ENCODE peak calls at places on chromosomes 6 and 20, in nine cellular contexts. M is Peyer's patch; B is brain microvascular endothelial cell; N is body of pancreas; E is cardiac muscle cell; Z is hepatocyte; K is GM23338; R is naive thymus-derived CD4-positive, alpha-beta T cell; D is colonic mucosa. I is an unnamed sample. For H3K36me3 and H3K27me3, the result is how much of the 10 kb centered on the place peaks cover.

GRCh38 chr20:53795170-53795569 is 201.5 kb upstream of the ZNF217 start:
- DNase-seq in K (no peak), N (no peak), Z (no peak), E (no peak), R (no peak), B (peak), D (no peak), M (no peak), I (no peak)

GRCh38 chr6:132491303-132491702 is 21.6 kb downstream of the STX7 start:
- DNase-seq in Z (no peak), D (no peak), E (peak), N (no peak), B (peak), M (no peak), R (no peak), K (no peak), I (peak)

GRCh38 chr6:26556263-26557070 is 18.3 kb downstream of the HMGN4 start:
- DNase-seq in N (no peak), K (peak), R (peak), B (peak), M (no peak), E (peak), Z (peak), D (no peak), I (peak)

GRCh38 chr20:49400904-49401303 is 81.6 kb downstream of the KCNB1 start:
- DNase-seq in K (no peak), M (no peak), N (no peak), D (no peak), R (no peak), Z (no peak), E (peak), B (no peak), I (no peak)

GRCh38 chr6:135576055-135576454 is 78.5 kb upstream of the AHI1 start:
- DNase-seq in R (no peak), K (no peak), M (no peak), Z (no peak), E (peak), D (no peak), B (peak), N (no peak), I (no peak)

GRCh38 chr20:34458631-34459030 is 57.6 kb upstream of the DYNLRB1 start:
- DNase-seq in Z (no peak), E (peak), M (no peak), K (no peak), B (no peak), D (no peak), N (no peak), R (no peak), I (no peak)

GRCh38 chr20:1144401-1145172 is 26.2 kb downstream of the PSMF1 start:
- DNase-seq in N (no peak), R (no peak), Z (no peak), M (no peak), E (no peak), B (no peak), K (no peak), D (no peak), I (no peak)

GRCh38 chr20:35757098-35757705 is 14.6 kb upstream of the PHF20 start:
- DNase-seq in E (no peak), K (peak), N (no peak), R (no peak), M (no peak), D (no peak), Z (no peak), B (no peak), I (no peak)

GRCh38 chr6:109705258-109705657 is 14.2 kb downstream of the FIG4 start:
- DNase-seq in E (peak), B (peak), K (peak), R (peak), N (peak), Z (peak), D (peak), M (peak), I (peak)

GRCh38 chr6:87714093-87714809 is 12.2 kb upstream of the AKIRIN2 start:
- DNase-seq in B (peak), Z (no peak), M (no peak), N (no peak), D (no peak), E (peak), R (no peak), K (no peak), I (no peak)

GRCh38 chr20:33246077-33246476 is 10.3 kb downstream of the BPIFA1 start:
- DNase-seq in N (no peak), Z (no peak), D (no peak), M (no peak), E (no peak), K (no peak), R (no peak), B (no peak), I (no peak)

GRCh38 chr20:38434310-38434741 is 802 bp downstream of the SNHG17 start:
- DNase-seq in K (peak), D (no peak), N (no peak), E (peak), Z (peak), M (peak), B (no peak), R (peak), I (no peak)

GRCh38 chr6:47141166-47141565 is 99.0 kb upstream of the ADGRF1 start:
- DNase-seq in Z (no peak), N (no peak), E (no peak), D (no peak), B (no peak), K (no peak), M (no peak), R (no peak), I (no peak)

GRCh38 chr6:73538116-73538779 is 17.4 kb upstream of the EEF1A1 start:
- DNase-seq in R (no peak), K (no peak), E (no peak), M (no peak), B (no peak), N (no peak), Z (no peak), D (no peak), I (no peak)

GRCh38 chr20:43564993-43565757 is 6.3 kb downstream of the SGK2 start:
- DNase-seq in R (no peak), M (no peak), K (peak), N (no peak), D (no peak), Z (no peak), B (no peak), E (no peak), I (peak)

GRCh38 chr6:46129301-46129633 is 522 bp upstream of the ENPP4 start:
- DNase-seq in K (no peak), N (no peak), R (no peak), M (no peak), Z (no peak), D (no peak), B (no peak), E (no peak), I (no peak)

GRCh38 chr6:109008537-109008950 is 86.1 kb downstream of the SESN1 start:
- DNase-seq in R (peak), K (no peak), D (no peak), Z (peak), N (no peak), M (no peak), B (no peak), E (peak), I (no peak)

GRCh38 chr6:136822051-136822378 is 377 bp upstream of the PEX7 start:
- DNase-seq in B (no peak), M (peak), N (peak), Z (peak), R (no peak), K (no peak), D (no peak), E (peak), I (no peak)

GRCh38 chr20:53899351-53900167 is 170.8 kb downstream of the BCAS1 start:
- DNase-seq in K (no peak), E (peak), N (no peak), D (peak), B (no peak), Z (no peak), R (peak), M (peak), I (peak)

GRCh38 chr6:87391334-87391733 is 16.4 kb upstream of the CFAP206 start:
- DNase-seq in N (no peak), R (no peak), B (peak), M (no peak), K (peak), Z (peak), E (peak), D (no peak), I (peak)

GRCh38 chr6:18260448-18261106 is 3.8 kb downstream of the DEK start:
- DNase-seq in Z (no peak), M (no peak), D (no peak), E (peak), N (no peak), K (no peak), B (peak), R (no peak), I (no peak)

GRCh38 chr20:33653900-33654596 is 8.1 kb upstream of the C20orf144 start:
- DNase-seq in R (no peak), E (no peak), N (peak), Z (peak), M (peak), B (no peak), D (peak), K (peak), I (no peak)

GRCh38 chr6:46684771-46685170 is 2.9 kb upstream of the TDRD6 start:
- DNase-seq in B (peak), R (no peak), M (no peak), Z (no peak), D (no peak), N (no peak), E (peak), K (no peak), I (no peak)

GRCh38 chr20:8829232-8829631 is 239.7 kb upstream of the PLCB4 start:
- DNase-seq in Z (no peak), B (no peak), D (no peak), E (no peak), K (peak), M (no peak), N (no peak), R (no peak), I (no peak)

GRCh38 chr6:8110117-8110721 is 7.9 kb upstream of the EEF1E1 start:
- DNase-seq in K (no peak), B (no peak), Z (no peak), N (no peak), D (no peak), E (no peak), M (no peak), R (no peak), I (no peak)

GRCh38 chr6:44007818-44008660 is 119.2 kb downstream of the MRPL14 start:
- DNase-seq in E (no peak), Z (no peak), M (no peak), B (no peak), K (no peak), N (no peak), D (no peak), R (no peak), I (no peak)

GRCh38 chr20:62666736-62667529 is 24.6 kb downstream of the SLCO4A1 start:
- DNase-seq in N (peak), D (peak), K (no peak), M (peak), E (peak), B (no peak), R (no peak), Z (no peak), I (no peak)

GRCh38 chr20:62667530-62668440 is 25.5 kb downstream of the SLCO4A1 start:
- DNase-seq in R (no peak), N (no peak), Z (no peak), E (no peak), B (no peak), M (no peak), D (no peak), K (no peak), I (no peak)

GRCh38 chr20:62665826-62666735 is 23.8 kb downstream of the SLCO4A1 start:
- DNase-seq in E (no peak), D (peak), R (no peak), Z (no peak), N (no peak), B (no peak), K (no peak), M (no peak), I (no peak)

GRCh38 chr20:62670156-62670555 is 27.9 kb downstream of the SLCO4A1 start:
- DNase-seq in B (no peak), E (no peak), Z (no peak), K (no peak), R (no peak), M (no peak), D (no peak), N (no peak), I (no peak)

GRCh38 chr20:62668441-62669027 is 26.2 kb downstream of the SLCO4A1 start:
- DNase-seq in B (peak), R (peak), E (peak), M (peak), N (peak), K (peak), D (peak), Z (peak), I (peak)
- H3K36me3 ChIP-seq in B (under half), R (under half), E (under half), M (under half), N (under half), K (under half), D (under half), Z (under half), I (under half)

GRCh38 chr20:17541996-17542395 is 10.8 kb upstream of the BFSP1 start:
- DNase-seq in M (no peak), B (peak), K (no peak), Z (no peak), N (no peak), R (no peak), D (no peak), E (peak), I (no peak)

GRCh38 chr20:17542993-17543412 is 11.8 kb upstream of the BFSP1 start:
- DNase-seq in Z (no peak), B (peak), D (no peak), E (peak), M (no peak), N (no peak), R (no peak), K (no peak), I (no peak)

GRCh38 chr20:17541596-17541995 is 10.4 kb upstream of the BFSP1 start:
- DNase-seq in D (no peak), K (no peak), E (no peak), B (no peak), Z (no peak), M (no peak), N (no peak), R (no peak), I (no peak)

GRCh38 chr20:17543531-17543961 is 12.4 kb upstream of the BFSP1 start:
- DNase-seq in K (no peak), E (peak), M (no peak), N (no peak), Z (peak), D (no peak), B (peak), R (no peak), I (no peak)

GRCh38 chr20:17542481-17542880 is 11.3 kb upstream of the BFSP1 start:
- DNase-seq in E (no peak), B (no peak), K (no peak), N (no peak), M (no peak), R (no peak), Z (no peak), D (no peak), I (no peak)
- H3K4me3 ChIP-seq in E (no peak), B (no peak), K (no peak), N (no peak), M (no peak), R (no peak), Z (no peak), D (no peak), I (no peak)

DNA sequence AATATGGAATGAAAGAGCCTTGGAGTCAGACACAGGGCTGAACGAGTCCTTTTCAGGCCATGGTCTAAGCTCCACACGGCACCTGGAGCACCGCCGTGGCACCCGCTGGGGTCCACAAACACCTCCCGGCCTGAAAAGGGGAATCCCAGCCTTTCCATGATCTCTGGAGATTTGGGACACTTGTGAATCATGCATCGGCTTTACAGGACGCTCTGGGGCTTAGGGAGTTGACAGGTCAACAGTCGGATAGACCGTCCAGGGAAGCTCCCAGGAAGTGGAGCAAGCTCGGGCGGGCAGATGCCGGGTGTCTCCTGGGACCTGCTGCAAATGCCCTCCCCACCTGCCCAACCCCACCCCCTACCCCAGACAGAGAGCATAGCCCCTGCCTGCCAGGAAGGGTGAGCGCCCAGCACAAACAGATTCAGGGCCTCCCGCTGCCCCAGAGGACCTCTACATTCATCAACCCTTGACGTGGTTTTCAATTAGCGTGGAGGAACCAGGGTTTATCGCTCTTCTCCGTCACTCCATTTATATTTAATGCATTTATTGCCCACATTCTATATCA is 53.6 kb downstream of the YTHDF1 start:
- DNase-seq in E (no peak), M (no peak), Z (no peak), R (no peak), B (no peak), K (no peak), D (no peak), N (no peak), I (no peak)
- H3K27me3 ChIP-seq in E (under half), M (under half), Z (under half), R (under half), B (under half), K (under half), D (under half), N (under half), I (under half)

DNA sequence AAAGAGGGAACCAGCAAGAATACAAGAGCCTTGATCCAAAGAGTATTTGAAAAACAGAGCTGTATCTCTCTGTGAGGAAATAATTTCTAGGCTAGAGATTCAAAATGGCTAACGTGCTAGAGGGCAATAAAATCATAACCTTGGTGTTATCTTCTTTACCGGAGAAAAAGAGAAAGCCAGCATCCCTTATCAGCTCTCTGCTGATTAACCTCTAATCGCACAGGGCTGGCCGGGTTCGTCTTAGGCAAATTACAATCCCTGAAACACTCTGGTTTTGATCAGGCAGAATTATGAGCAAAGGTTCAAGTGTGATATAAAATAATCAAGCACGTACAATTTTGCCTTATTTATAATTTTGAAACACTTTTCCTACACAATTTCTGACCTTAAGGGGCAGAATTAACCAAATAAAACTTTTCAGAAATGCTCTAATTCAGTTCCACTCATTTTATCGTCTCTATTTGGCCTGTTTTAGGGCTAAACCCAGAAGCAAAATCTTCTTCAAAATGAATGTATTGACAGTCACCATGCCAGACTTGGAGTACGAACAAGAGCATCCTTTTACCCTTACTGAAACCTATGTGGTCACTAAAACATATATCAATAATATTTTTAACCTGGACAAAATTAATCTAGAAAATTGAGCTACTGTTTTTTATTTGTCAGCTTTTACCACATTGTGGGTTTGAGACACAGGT is 13.7 kb downstream of the PSMB9 start:
- DNase-seq in M (no peak), N (no peak), B (no peak), D (no peak), K (no peak), R (no peak), E (no peak), Z (peak), I (no peak)
- H3K36me3 ChIP-seq in M (under half), N (under half), B (under half), D (under half), K (under half), R (under half), E (under half), Z (under half), I (under half)

GRCh38 chr20:50558483-50558925 is 48.3 kb downstream of the PTPN1 start:
- DNase-seq in B (peak), K (no peak), D (no peak), Z (no peak), M (no peak), N (no peak), R (no peak), E (peak), I (no peak)
- H3K4me3 ChIP-seq in B (no peak), K (no peak), D (no peak), Z (no peak), M (no peak), N (no peak), R (no peak), E (no peak), I (no peak)